ENCODE peak calls at places on chromosomes 7 and 10, in ten cellular contexts. B, N, W, L, T, U, P, C, M and R are unnamed samples.

GRCh38 chr10:52541082-52541481 is 227.0 kb downstream of the DKK1 start:
- DNase-seq in B (no peak), N (no peak), W (no peak), L (no peak), T (peak), U (no peak), P (no peak), C (no peak), M (no peak), R (no peak)

GRCh38 chr7:96250776-96251361 is 71.0 kb downstream of the SLC25A13 start:
- DNase-seq in B (no peak), N (no peak), W (no peak), L (no peak), T (peak), U (no peak), P (no peak), C (no peak), M (no peak), R (no peak)

GRCh38 chr10:70302292-70302691 is 18.5 kb upstream of the NPFFR1 start:
- DNase-seq in B (no peak), N (no peak), W (no peak), L (no peak), T (peak), U (no peak), P (no peak), C (no peak), M (peak), R (no peak)

GRCh38 chr7:47661051-47661714 is 79.3 kb upstream of the TNS3 start:
- DNase-seq in B (no peak), N (no peak), W (no peak), L (no peak), T (no peak), U (no peak), P (peak), C (no peak), M (no peak), R (peak)

GRCh38 chr7:50456371-50457123 is 6.4 kb upstream of the FIGNL1 start:
- DNase-seq in B (no peak), N (no peak), W (no peak), L (no peak), T (no peak), U (no peak), P (no peak), C (no peak), M (no peak), R (no peak)

GRCh38 chr7:74525881-74526280 is 72.2 kb downstream of the GTF2IRD1 start:
- DNase-seq in B (peak), N (no peak), W (no peak), L (no peak), T (no peak), U (no peak), P (no peak), C (no peak), M (no peak), R (no peak)

GRCh38 chr7:27066148-27066547 is 29.7 kb downstream of the HOXA1 start:
- DNase-seq in B (no peak), N (no peak), W (no peak), L (no peak), T (no peak), U (no peak), P (no peak), C (no peak), M (no peak), R (no peak)

GRCh38 chr10:24841530-24841929 is 110.9 kb downstream of the PRTFDC1 start:
- DNase-seq in B (no peak), N (no peak), W (no peak), L (no peak), T (no peak), U (no peak), P (no peak), C (no peak), M (no peak), R (no peak)

GRCh38 chr7:1124816-1125602 is 35.0 kb downstream of the ZFAND2A start:
- DNase-seq in B (no peak), N (no peak), W (no peak), L (no peak), T (no peak), U (no peak), P (no peak), C (no peak), M (peak), R (peak)

GRCh38 chr10:122864901-122865300 is 14.5 kb downstream of the FAM24B start:
- DNase-seq in B (no peak), N (no peak), W (no peak), L (no peak), T (no peak), U (no peak), P (no peak), C (no peak), M (no peak), R (no peak)

GRCh38 chr10:70887804-70888800 is at the start of gene PCBD1:
- DNase-seq in B (peak), N (peak), W (peak), L (peak), T (peak), U (peak), P (peak), C (peak), M (peak), R (peak)

GRCh38 chr7:2913760-2914387 is 69.8 kb upstream of the GNA12 start:
- DNase-seq in B (no peak), N (no peak), W (no peak), L (no peak), T (no peak), U (no peak), P (no peak), C (no peak), M (no peak), R (no peak)

GRCh38 chr7:18027628-18028027 is at the start of gene PRPS1L1:
- DNase-seq in B (no peak), N (peak), W (no peak), L (no peak), T (no peak), U (no peak), P (no peak), C (no peak), M (no peak), R (no peak)

GRCh38 chr7:3091631-3092030 is 48.0 kb upstream of the CARD11 start:
- DNase-seq in B (no peak), N (no peak), W (no peak), L (no peak), T (no peak), U (no peak), P (no peak), C (no peak), M (no peak), R (no peak)

GRCh38 chr7:1743481-1744230 is 73.6 kb downstream of the ELFN1 start:
- DNase-seq in B (no peak), N (no peak), W (no peak), L (no peak), T (no peak), U (no peak), P (no peak), C (no peak), M (no peak), R (no peak)

GRCh38 chr7:127438836-127439235 is 46.3 kb upstream of the ZNF800 start:
- DNase-seq in B (no peak), N (no peak), W (no peak), L (no peak), T (no peak), U (no peak), P (no peak), C (no peak), M (no peak), R (no peak)

GRCh38 chr10:103861501-103861900 is 6.1 kb upstream of the SH3PXD2A start:
- DNase-seq in B (no peak), N (no peak), W (no peak), L (no peak), T (no peak), U (no peak), P (no peak), C (no peak), M (no peak), R (no peak)